ENCODE peak calls at places on chromosomes 11 and 22, in nine cellular contexts. One of them, this sample, is unnamed.

GRCh38 chr11:94020777-94021615 is at the start of gene HEPHL1:
- DNase-seq in ecto neural progenitor cell: no peak
- DNase-seq in aorta: no peak
- DNase-seq in activated CD8-positive, alpha-beta memory T cell treated with anti-CD3 and anti-CD28 coated beads for 24 hours: no peak
- DNase-seq in EH: peak
- DNase-seq in stimulated activated CD8-positive, alpha-beta memory T cell treated with anti-CD3 and anti-CD28 coated beads, Interleukin-15, amount 100 ng/mL, for 48 hours: no peak
- DNase-seq in AG09319: no peak
- DNase-seq in activated T-helper 1 cell treated with anti-CD3 and anti-CD28 coated beads, Interleukin-2, amount 50 U/mL, for 16 hours: no peak
- DNase-seq in AG10803: no peak
- DNase-seq in this sample: no peak

GRCh38 chr22:43477966-43478365 is 66.2 kb downstream of the MPPED1 start:
- DNase-seq in aorta: peak
- DNase-seq in ecto neural progenitor cell: no peak
- DNase-seq in EH: no peak
- DNase-seq in activated CD8-positive, alpha-beta memory T cell treated with anti-CD3 and anti-CD28 coated beads for 24 hours: no peak
- DNase-seq in AG09319: no peak
- DNase-seq in stimulated activated CD8-positive, alpha-beta memory T cell treated with anti-CD3 and anti-CD28 coated beads, Interleukin-15, amount 100 ng/mL, for 48 hours: no peak
- DNase-seq in activated T-helper 1 cell treated with anti-CD3 and anti-CD28 coated beads, Interleukin-2, amount 50 U/mL, for 16 hours: no peak
- DNase-seq in AG10803: no peak
- DNase-seq in this sample: no peak

GRCh38 chr22:29346659-29347058 is 31.2 kb upstream of the RASL10A start:
- DNase-seq in EH: no peak
- DNase-seq in activated CD8-positive, alpha-beta memory T cell treated with anti-CD3 and anti-CD28 coated beads for 24 hours: no peak
- DNase-seq in aorta: no peak
- DNase-seq in AG10803: no peak
- DNase-seq in ecto neural progenitor cell: no peak
- DNase-seq in AG09319: no peak
- DNase-seq in stimulated activated CD8-positive, alpha-beta memory T cell treated with anti-CD3 and anti-CD28 coated beads, Interleukin-15, amount 100 ng/mL, for 48 hours: no peak
- DNase-seq in activated T-helper 1 cell treated with anti-CD3 and anti-CD28 coated beads, Interleukin-2, amount 50 U/mL, for 16 hours: no peak
- DNase-seq in this sample: no peak

GRCh38 chr11:119684361-119685072 is 44.5 kb downstream of the NECTIN1 start:
- DNase-seq in ecto neural progenitor cell: no peak
- DNase-seq in activated CD8-positive, alpha-beta memory T cell treated with anti-CD3 and anti-CD28 coated beads for 24 hours: no peak
- DNase-seq in stimulated activated CD8-positive, alpha-beta memory T cell treated with anti-CD3 and anti-CD28 coated beads, Interleukin-15, amount 100 ng/mL, for 48 hours: no peak
- DNase-seq in AG10803: peak
- DNase-seq in aorta: no peak
- DNase-seq in AG09319: no peak
- DNase-seq in EH: peak
- DNase-seq in activated T-helper 1 cell treated with anti-CD3 and anti-CD28 coated beads, Interleukin-2, amount 50 U/mL, for 16 hours: no peak
- DNase-seq in this sample: no peak

GRCh38 chr22:19641254-19641982 is 72.9 kb upstream of the SEPTIN5 start:
- DNase-seq in activated CD8-positive, alpha-beta memory T cell treated with anti-CD3 and anti-CD28 coated beads for 24 hours: no peak
- DNase-seq in AG10803: no peak
- DNase-seq in EH: peak
- DNase-seq in activated T-helper 1 cell treated with anti-CD3 and anti-CD28 coated beads, Interleukin-2, amount 50 U/mL, for 16 hours: no peak
- DNase-seq in stimulated activated CD8-positive, alpha-beta memory T cell treated with anti-CD3 and anti-CD28 coated beads, Interleukin-15, amount 100 ng/mL, for 48 hours: no peak
- DNase-seq in AG09319: no peak
- DNase-seq in ecto neural progenitor cell: peak
- DNase-seq in aorta: peak
- DNase-seq in this sample: no peak

GRCh38 chr11:15627560-15627959 is 512.8 kb downstream of the INSC start:
- DNase-seq in ecto neural progenitor cell: no peak
- DNase-seq in activated CD8-positive, alpha-beta memory T cell treated with anti-CD3 and anti-CD28 coated beads for 24 hours: no peak
- DNase-seq in activated T-helper 1 cell treated with anti-CD3 and anti-CD28 coated beads, Interleukin-2, amount 50 U/mL, for 16 hours: no peak
- DNase-seq in AG10803: peak
- DNase-seq in aorta: no peak
- DNase-seq in stimulated activated CD8-positive, alpha-beta memory T cell treated with anti-CD3 and anti-CD28 coated beads, Interleukin-15, amount 100 ng/mL, for 48 hours: no peak
- DNase-seq in AG09319: no peak
- DNase-seq in EH: peak
- DNase-seq in this sample: no peak

GRCh38 chr11:111299111-111300026 is 1.0 kb downstream of the POU2AF3 start:
- DNase-seq in activated CD8-positive, alpha-beta memory T cell treated with anti-CD3 and anti-CD28 coated beads for 24 hours: no peak
- DNase-seq in EH: peak
- DNase-seq in stimulated activated CD8-positive, alpha-beta memory T cell treated with anti-CD3 and anti-CD28 coated beads, Interleukin-15, amount 100 ng/mL, for 48 hours: no peak
- DNase-seq in AG10803: peak
- DNase-seq in activated T-helper 1 cell treated with anti-CD3 and anti-CD28 coated beads, Interleukin-2, amount 50 U/mL, for 16 hours: no peak
- DNase-seq in aorta: peak
- DNase-seq in AG09319: no peak
- DNase-seq in ecto neural progenitor cell: peak
- DNase-seq in this sample: no peak

GRCh38 chr11:129283141-129283540 is 91.0 kb upstream of the ARHGAP32 start:
- DNase-seq in stimulated activated CD8-positive, alpha-beta memory T cell treated with anti-CD3 and anti-CD28 coated beads, Interleukin-15, amount 100 ng/mL, for 48 hours: no peak
- DNase-seq in ecto neural progenitor cell: no peak
- DNase-seq in AG09319: no peak
- DNase-seq in AG10803: no peak
- DNase-seq in activated CD8-positive, alpha-beta memory T cell treated with anti-CD3 and anti-CD28 coated beads for 24 hours: no peak
- DNase-seq in EH: no peak
- DNase-seq in activated T-helper 1 cell treated with anti-CD3 and anti-CD28 coated beads, Interleukin-2, amount 50 U/mL, for 16 hours: no peak
- DNase-seq in aorta: no peak
- DNase-seq in this sample: no peak

GRCh38 chr22:25048659-25049657 is 96.4 kb downstream of the KIAA1671 start:
- DNase-seq in AG10803: peak
- DNase-seq in aorta: peak
- DNase-seq in activated T-helper 1 cell treated with anti-CD3 and anti-CD28 coated beads, Interleukin-2, amount 50 U/mL, for 16 hours: peak
- DNase-seq in EH: peak
- DNase-seq in activated CD8-positive, alpha-beta memory T cell treated with anti-CD3 and anti-CD28 coated beads for 24 hours: peak
- DNase-seq in AG09319: peak
- DNase-seq in ecto neural progenitor cell: peak
- DNase-seq in stimulated activated CD8-positive, alpha-beta memory T cell treated with anti-CD3 and anti-CD28 coated beads, Interleukin-15, amount 100 ng/mL, for 48 hours: no peak
- DNase-seq in this sample: peak

GRCh38 chr11:130070829-130071205 is 1.1 kb downstream of the APLP2 start:
- DNase-seq in AG09319: no peak
- DNase-seq in activated CD8-positive, alpha-beta memory T cell treated with anti-CD3 and anti-CD28 coated beads for 24 hours: no peak
- DNase-seq in EH: peak
- DNase-seq in stimulated activated CD8-positive, alpha-beta memory T cell treated with anti-CD3 and anti-CD28 coated beads, Interleukin-15, amount 100 ng/mL, for 48 hours: no peak
- DNase-seq in AG10803: peak
- DNase-seq in activated T-helper 1 cell treated with anti-CD3 and anti-CD28 coated beads, Interleukin-2, amount 50 U/mL, for 16 hours: no peak
- DNase-seq in ecto neural progenitor cell: no peak
- DNase-seq in aorta: peak
- DNase-seq in this sample: no peak

GRCh38 chr11:105151936-105152554 is 12.5 kb upstream of the CARD18 start:
- DNase-seq in stimulated activated CD8-positive, alpha-beta memory T cell treated with anti-CD3 and anti-CD28 coated beads, Interleukin-15, amount 100 ng/mL, for 48 hours: no peak
- DNase-seq in aorta: no peak
- DNase-seq in activated T-helper 1 cell treated with anti-CD3 and anti-CD28 coated beads, Interleukin-2, amount 50 U/mL, for 16 hours: no peak
- DNase-seq in ecto neural progenitor cell: no peak
- DNase-seq in activated CD8-positive, alpha-beta memory T cell treated with anti-CD3 and anti-CD28 coated beads for 24 hours: no peak
- DNase-seq in AG10803: no peak
- DNase-seq in EH: peak
- DNase-seq in AG09319: no peak
- DNase-seq in this sample: no peak

GRCh38 chr11:66015936-66016792 is 4.4 kb downstream of the CST6 start:
- DNase-seq in activated CD8-positive, alpha-beta memory T cell treated with anti-CD3 and anti-CD28 coated beads for 24 hours: no peak
- DNase-seq in stimulated activated CD8-positive, alpha-beta memory T cell treated with anti-CD3 and anti-CD28 coated beads, Interleukin-15, amount 100 ng/mL, for 48 hours: no peak
- DNase-seq in AG09319: no peak
- DNase-seq in activated T-helper 1 cell treated with anti-CD3 and anti-CD28 coated beads, Interleukin-2, amount 50 U/mL, for 16 hours: no peak
- DNase-seq in aorta: peak
- DNase-seq in EH: no peak
- DNase-seq in ecto neural progenitor cell: no peak
- DNase-seq in AG10803: no peak
- DNase-seq in this sample: no peak

This sample was measured in omental fat pad.